ENCODE peak calls at places on chromosome 14, in four cellular contexts. U is K562, L is HL-60, O is GM12878. T is an unnamed sample.

GRCh38 chr14:74841230-74842207 is 34.4 kb downstream of the PROX2 start:
- DNase-seq in U (no peak), L (no peak), O (peak; percentile 77), T (no peak)

GRCh38 chr14:74380845-74381244 is 32.6 kb downstream of the VRTN start:
- DNase-seq in U (no peak), L (no peak), O (no peak), T (no peak)

GRCh38 chr14:42229976-42230375 is 623.3 kb downstream of the LRFN5 start:
- DNase-seq in U (no peak), L (no peak), O (no peak), T (no peak)

GRCh38 chr14:106372870-106373657 is 846.7 kb downstream of the TMEM121 start:
- DNase-seq in U (peak; percentile 79), L (peak; percentile 35), O (no peak), T (peak; percentile 68)

GRCh38 chr14:47675239-47675488 is 241 bp downstream of the MDGA2 start:
- DNase-seq in U (no peak), L (no peak), O (no peak), T (no peak)

GRCh38 chr14:64734990-64735389 is 30.8 kb downstream of the PLEKHG3 start:
- DNase-seq in U (no peak), L (no peak), O (no peak), T (no peak)

GRCh38 chr14:92937229-92937937 is 14.4 kb downstream of the CHGA start:
- DNase-seq in U (no peak), L (no peak), O (no peak), T (no peak)

GRCh38 chr14:93008381-93008780 is 85.4 kb downstream of the CHGA start:
- DNase-seq in U (peak; percentile 25), L (no peak), O (no peak), T (no peak)

GRCh38 chr14:75944607-75945241 is 37.1 kb downstream of the TGFB3 start:
- DNase-seq in U (no peak), L (no peak), O (no peak), T (no peak)

GRCh38 chr14:84017533-84017932 is 1512.4 kb upstream of the FLRT2 start:
- DNase-seq in U (no peak), L (no peak), O (no peak), T (no peak)

GRCh38 chr14:54209501-54210231 is 187.1 kb upstream of the CDKN3 start:
- DNase-seq in U (no peak), L (no peak), O (no peak), T (no peak)

GRCh38 chr14:102819176-102819628 is 42.0 kb downstream of the TRAF3 start:
- DNase-seq in U (no peak), L (no peak), O (peak; percentile 89), T (no peak)

GRCh38 chr14:94994245-94994644 is 163.1 kb downstream of the DICER1 start:
- DNase-seq in U (no peak), L (no peak), O (no peak), T (no peak)

GRCh38 chr14:33457617-33458016 is 493.3 kb downstream of the EGLN3 start:
- DNase-seq in U (no peak), L (no peak), O (no peak), T (no peak)

GRCh38 chr14:94081386-94081820 is 293 bp downstream of the IFI27L1 start:
- DNase-seq in U (no peak), L (no peak), O (no peak), T (no peak)

GRCh38 chr14:54808326-54809161 is 94.1 kb downstream of the GCH1 start:
- DNase-seq in U (no peak), L (no peak), O (no peak), T (no peak)

GRCh38 chr14:103223818-103224352 is 100.6 kb downstream of the TNFAIP2 start:
- DNase-seq in U (peak; percentile 1), L (no peak), O (no peak), T (no peak)

GRCh38 chr14:27315477-27315876 is 717.6 kb upstream of the NOVA1 start:
- DNase-seq in U (no peak), L (no peak), O (no peak), T (no peak)

GRCh38 chr14:95061317-95062093 is 95.8 kb downstream of the DICER1 start:
- DNase-seq in U (no peak), L (no peak), O (no peak), T (no peak)

GRCh38 chr14:74979442-74980397 is 23.0 kb upstream of the EIF2B2 start:
- DNase-seq in U (no peak), L (no peak), O (no peak), T (no peak)

GRCh38 chr14:96002511-96002884 is 36.7 kb upstream of the C14orf132 start:
- DNase-seq in U (no peak), L (no peak), O (no peak), T (no peak)

GRCh38 chr14:70821916-70822705 is 12.8 kb upstream of the MAP3K9 start:
- DNase-seq in U (peak; percentile 27), L (peak; percentile 63), O (no peak), T (peak; percentile 56)

GRCh38 chr14:104460920-104461651 is 118.5 kb upstream of the C14orf180 start:
- DNase-seq in U (no peak), L (no peak), O (no peak), T (no peak)

GRCh38 chr14:86796221-86797074 is 1196.5 kb downstream of the GALC start:
- DNase-seq in U (no peak), L (no peak), O (no peak), T (no peak)

GRCh38 chr14:103581954-103582703 is 19.4 kb downstream of the COA8 start:
- DNase-seq in U (no peak), L (no peak), O (no peak), T (no peak)

GRCh38 chr14:39576726-39577125 is 144.5 kb upstream of the FBXO33 start:
- DNase-seq in U (no peak), L (no peak), O (no peak), T (no peak)

GRCh38 chr14:99234982-99235491 is 37.0 kb downstream of the BCL11B start:
- DNase-seq in U (no peak), L (no peak), O (no peak), T (no peak)
- TF ChIP-seq SPI1 in U (no peak), L (no peak), O (no peak), T (no peak)

GRCh38 chr14:35853225-35853624 is 27.1 kb downstream of the BRMS1L start:
- DNase-seq in U (no peak), L (no peak), O (no peak), T (no peak)
- TF ChIP-seq SPI1 in U (no peak), L (no peak), O (no peak), T (no peak)

DNA sequence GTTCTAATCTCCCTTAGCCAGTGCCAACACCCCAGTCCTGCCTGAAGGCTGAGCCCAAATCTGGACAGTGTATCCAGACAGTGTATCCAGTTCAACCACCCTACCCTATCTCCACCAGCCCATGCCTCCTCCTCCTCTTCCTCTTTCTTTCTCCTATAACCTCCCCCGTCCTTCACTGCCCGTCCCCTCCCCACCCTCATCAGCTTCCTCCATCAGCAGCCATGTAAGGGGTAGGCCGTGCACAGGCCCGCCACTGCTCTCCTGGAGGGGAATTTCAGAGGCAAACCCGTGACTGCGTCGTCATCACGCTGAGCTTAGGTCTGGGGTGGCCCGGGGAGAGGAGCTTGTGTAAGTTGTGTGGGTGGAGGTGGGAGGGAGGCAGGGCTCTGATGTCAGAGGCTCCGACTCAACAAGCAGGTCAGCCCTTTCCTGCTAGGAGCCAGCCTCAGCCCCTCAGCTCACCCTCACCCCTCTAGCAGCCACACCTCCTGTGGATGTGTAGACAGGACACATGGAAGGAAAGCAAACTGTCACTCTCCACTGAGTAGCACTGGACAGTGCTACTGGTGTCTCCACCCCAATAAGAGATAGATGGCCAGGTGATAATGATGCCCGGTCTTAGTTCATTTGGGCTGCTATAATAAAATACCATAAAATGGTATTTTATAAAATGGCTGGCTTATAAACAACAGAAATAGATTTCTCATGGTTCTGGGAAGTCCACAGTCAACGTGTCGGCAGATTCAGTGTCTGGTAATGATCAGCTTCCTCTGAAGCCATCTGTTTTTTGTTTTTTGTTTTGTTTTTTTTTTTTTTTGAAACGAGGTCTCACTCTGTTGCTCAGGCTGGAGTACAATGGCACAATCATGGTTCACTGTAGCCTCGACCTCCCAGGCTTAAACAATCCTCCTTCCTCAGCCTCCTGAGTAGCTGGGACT is 50.4 kb downstream of the IRF2BPL start:
- DNase-seq in U (peak; percentile 68), L (peak; percentile 67), O (peak; percentile 81), T (peak; percentile 74)
- TF ChIP-seq SPI1 in U (peak; percentile 84), L (peak; percentile 50), O (peak; percentile 74), T (peak; percentile 66)

GRCh38 chr14:52391866-52392600 is 77.9 kb downstream of the PTGER2 start:
- DNase-seq in U (no peak), L (no peak), O (no peak), T (no peak)
- TF ChIP-seq SPI1 in U (no peak), L (no peak), O (no peak), T (no peak)

GRCh38 chr14:59251811-59252771 is 63.6 kb downstream of the DAAM1 start:
- DNase-seq in U (no peak), L (no peak), O (no peak), T (no peak)

GRCh38 chr14:59254911-59255545 is 66.6 kb downstream of the DAAM1 start:
- DNase-seq in U (no peak), L (no peak), O (no peak), T (no peak)

GRCh38 chr14:59252772-59253500 is 64.5 kb downstream of the DAAM1 start:
- DNase-seq in U (no peak), L (peak; percentile 26), O (no peak), T (no peak)

GRCh38 chr14:59253527-59253926 is 65.1 kb downstream of the DAAM1 start:
- DNase-seq in U (no peak), L (no peak), O (no peak), T (no peak)

GRCh38 chr14:59254146-59254910 is 65.9 kb downstream of the DAAM1 start:
- DNase-seq in U (no peak), L (no peak), O (no peak), T (no peak)
- TF ChIP-seq SPI1 in U (no peak), L (no peak), O (no peak), T (no peak)

GRCh38 chr14:72884386-72884785 is 9.5 kb downstream of the DPF3 start:
- DNase-seq in U (no peak), L (no peak), O (no peak), T (no peak)

GRCh38 chr14:72882047-72882446 is 11.9 kb downstream of the DPF3 start:
- DNase-seq in U (no peak), L (no peak), O (no peak), T (no peak)

GRCh38 chr14:72880820-72881219 is 13.1 kb downstream of the DPF3 start:
- DNase-seq in U (no peak), L (no peak), O (no peak), T (no peak)

GRCh38 chr14:72883109-72883508 is 10.8 kb downstream of the DPF3 start:
- DNase-seq in U (no peak), L (no peak), O (no peak), T (no peak)

GRCh38 chr14:72883963-72884362 is 9.9 kb downstream of the DPF3 start:
- DNase-seq in U (no peak), L (no peak), O (peak; percentile 60), T (no peak)
- TF ChIP-seq SPI1 in U (no peak), L (no peak), O (peak; percentile 5), T (no peak)

T was measured in GM12891.